ENCODE peak calls at places on chromosomes 16 and 17, in eight cellular contexts. V is IMR-90, B is ascending aorta, R is HL-60, K is A549, O is heart right ventricle, W is right lobe of liver, A is spleen. J is an unnamed sample.

GRCh38 chr16:14628806-14629611 is 1.1 kb downstream of the PARN start:
- DNase-seq in V (no peak), B (no peak), R (no peak), K (no peak), O (no peak), W (no peak), A (no peak), J (peak; percentile 16)

GRCh38 chr17:9467518-9467917 is 108.1 kb downstream of the STX8 start:
- DNase-seq in V (no peak), B (no peak), R (no peak), K (no peak), O (no peak), W (no peak), A (no peak), J (no peak)

GRCh38 chr16:15676506-15676905 is 26.5 kb downstream of the NDE1 start:
- DNase-seq in V (no peak), B (no peak), R (no peak), K (no peak), O (no peak), W (no peak), A (no peak), J (no peak)

GRCh38 chr16:50584033-50584722 is 36.0 kb downstream of the NKD1 start:
- DNase-seq in V (no peak), B (no peak), R (peak; percentile 33), K (no peak), O (no peak), W (no peak), A (peak; percentile 54), J (no peak)

GRCh38 chr16:70520612-70521297 is 2.6 kb downstream of the COG4 start:
- DNase-seq in V (peak; percentile 74), B (no peak), R (peak; percentile 43), K (no peak), O (no peak), W (no peak), A (no peak), J (peak; percentile 39)

GRCh38 chr16:84088695-84089395 is 27.9 kb downstream of the MBTPS1 start:
- DNase-seq in V (no peak), B (no peak), R (peak; percentile 66), K (peak; percentile 20), O (peak; percentile 37), W (no peak), A (peak; percentile 83), J (no peak)

GRCh38 chr16:85389679-85390470 is 223.2 kb upstream of the GSE1 start:
- DNase-seq in V (no peak), B (peak; percentile 61), R (no peak), K (no peak), O (peak; percentile 8), W (no peak), A (peak; percentile 51), J (no peak)

GRCh38 chr17:81890447-81891302 is 711 bp downstream of the ALYREF start:
- DNase-seq in V (no peak), B (peak; percentile 62), R (peak; percentile 36), K (no peak), O (no peak), W (peak; percentile 28), A (peak; percentile 82), J (no peak)

GRCh38 chr17:16322636-16323035 is 30.6 kb downstream of the CENPV start:
- DNase-seq in V (peak; percentile 96), B (no peak), R (no peak), K (no peak), O (no peak), W (no peak), A (no peak), J (peak; percentile 22)

GRCh38 chr17:81329927-81330883 is 35.1 kb upstream of the SLC38A10 start:
- DNase-seq in V (no peak), B (no peak), R (no peak), K (peak; percentile 71), O (no peak), W (no peak), A (no peak), J (no peak)

GRCh38 chr17:66296289-66296725 is 6.1 kb upstream of the PRKCA start:
- DNase-seq in V (no peak), B (no peak), R (no peak), K (no peak), O (no peak), W (no peak), A (no peak), J (no peak)

GRCh38 chr17:48546924-48547838 is 2.3 kb upstream of the HOXB2 start:
- DNase-seq in V (peak; percentile 56), B (no peak), R (no peak), K (no peak), O (no peak), W (no peak), A (no peak), J (peak; percentile 93)
- TF ChIP-seq CTCF in V (no peak), B (no peak), R (no peak), K (no peak), O (no peak), W (no peak), A (no peak), J (no peak)

GRCh38 chr17:3956558-3956957 is 7.7 kb downstream of the ATP2A3 start:
- DNase-seq in V (no peak), B (no peak), R (no peak), K (no peak), O (no peak), W (no peak), A (no peak), J (no peak)

GRCh38 chr17:3955373-3955978 is 8.8 kb downstream of the ATP2A3 start:
- DNase-seq in V (no peak), B (no peak), R (no peak), K (no peak), O (no peak), W (no peak), A (no peak), J (no peak)

GRCh38 chr17:3958200-3958599 is 6.0 kb downstream of the ATP2A3 start:
- DNase-seq in V (no peak), B (no peak), R (no peak), K (no peak), O (no peak), W (no peak), A (no peak), J (no peak)

GRCh38 chr17:3957735-3958134 is 6.5 kb downstream of the ATP2A3 start:
- DNase-seq in V (no peak), B (no peak), R (no peak), K (no peak), O (no peak), W (no peak), A (no peak), J (no peak)

DNA sequence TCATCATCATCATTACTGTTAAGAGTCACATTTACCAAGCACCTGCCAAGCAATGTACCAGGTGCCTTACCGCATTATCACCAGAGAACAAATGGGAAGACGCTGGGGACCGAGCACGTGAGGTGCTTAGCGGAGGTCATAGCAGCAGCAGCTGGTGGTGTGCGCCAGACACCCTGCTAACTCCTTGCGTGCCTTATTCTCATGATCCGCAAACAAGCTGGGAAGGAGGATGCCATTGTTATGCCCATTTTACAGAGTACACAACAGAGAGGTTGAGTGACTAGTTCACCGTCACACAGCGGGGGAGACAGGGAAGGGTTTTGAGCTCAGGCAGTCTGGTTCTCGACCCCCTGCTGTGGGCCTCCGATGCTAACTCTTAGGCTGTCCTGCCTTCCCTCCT is 7.3 kb downstream of the ATP2A3 start:
- DNase-seq in V (no peak), B (no peak), R (no peak), K (no peak), O (no peak), W (no peak), A (no peak), J (no peak)
- H3K4me3 ChIP-seq in V (no peak overlapping the region), B (no peak overlapping the region), R (no peak overlapping the region), K (no peak overlapping the region), O (no peak overlapping the region), W (no peak overlapping the region), A (no peak overlapping the region), J (no peak overlapping the region)

GRCh38 chr17:75130632-75131277 is 787 bp downstream of the NT5C start:
- DNase-seq in V (peak; percentile 58), B (no peak), R (peak; percentile 58), K (peak; percentile 86), O (no peak), W (peak; percentile 40), A (peak; percentile 86), J (peak; percentile 49)
- TF ChIP-seq CTCF in V (peak; percentile 56), B (peak; percentile 27), R (peak; percentile 36), K (peak; percentile 64), O (peak; percentile 49), W (peak; percentile 31), A (no peak), J (peak; percentile 60)

GRCh38 chr16:4244254-4244812 is 2.5 kb upstream of the SRL start:
- DNase-seq in V (peak; percentile 10), B (no peak), R (no peak), K (no peak), O (no peak), W (no peak), A (no peak), J (no peak)

GRCh38 chr16:4240624-4241023 is 1.3 kb downstream of the SRL start:
- DNase-seq in V (no peak), B (no peak), R (no peak), K (no peak), O (peak; percentile 56), W (no peak), A (no peak), J (no peak)

GRCh38 chr16:4239682-4240175 is 2.2 kb downstream of the SRL start:
- DNase-seq in V (no peak), B (no peak), R (no peak), K (no peak), O (no peak), W (no peak), A (no peak), J (no peak)

GRCh38 chr16:4239020-4239419 is 2.9 kb downstream of the SRL start:
- DNase-seq in V (no peak), B (no peak), R (no peak), K (no peak), O (no peak), W (no peak), A (no peak), J (no peak)

GRCh38 chr16:4241601-4242270 is at the start of gene SRL:
- DNase-seq in V (no peak), B (no peak), R (no peak), K (no peak), O (peak; percentile 49), W (no peak), A (no peak), J (no peak)
- H3K4me3 ChIP-seq in V (no peak within 1 kb of the TSS), B (no peak within 1 kb of the TSS), R (no peak within 1 kb of the TSS), K (no peak within 1 kb of the TSS), O (peak within 1 kb of the TSS; percentile 48), W (no peak within 1 kb of the TSS), A (no peak within 1 kb of the TSS), J (no peak within 1 kb of the TSS)

GRCh38 chr17:49582789-49583188 is 7.1 kb downstream of the NXPH3 start:
- DNase-seq in V (peak; percentile 33), B (no peak), R (no peak), K (no peak), O (no peak), W (no peak), A (no peak), J (no peak)

GRCh38 chr17:49583226-49583625 is 7.6 kb downstream of the NXPH3 start:
- DNase-seq in V (no peak), B (peak; percentile 60), R (no peak), K (no peak), O (no peak), W (no peak), A (no peak), J (no peak)

GRCh38 chr17:49583889-49584288 is 8.2 kb downstream of the NXPH3 start:
- DNase-seq in V (no peak), B (peak; percentile 54), R (no peak), K (no peak), O (no peak), W (no peak), A (no peak), J (no peak)

GRCh38 chr17:49587366-49588073 is 11.8 kb downstream of the NXPH3 start:
- DNase-seq in V (no peak), B (peak; percentile 59), R (no peak), K (no peak), O (no peak), W (no peak), A (no peak), J (no peak)

GRCh38 chr17:49585422-49586027 is 9.9 kb downstream of the NXPH3 start:
- DNase-seq in V (no peak), B (no peak), R (no peak), K (peak; percentile 59), O (no peak), W (no peak), A (no peak), J (no peak)
- TF ChIP-seq CTCF in V (peak; percentile 13), B (peak; percentile 16), R (no peak), K (no peak), O (no peak), W (no peak), A (no peak), J (peak; percentile 22)

J was measured in fibroblast of the aortic adventitia.